ENCODE peak calls at places on chromosomes 2 and 18, in four cellular contexts. L is NCI-H510A, U is T-cell, P is uterus. Q is an unnamed sample.

GRCh38 chr18:75581336-75582121 is 154.0 kb upstream of the SMIM21 start:
- DNase-seq in L (no peak), U (no peak), P (no peak), Q (no peak)

GRCh38 chr2:134277223-134277622 is 23.4 kb downstream of the MGAT5 start:
- DNase-seq in L (no peak), U (no peak), P (no peak), Q (no peak)

GRCh38 chr2:119837350-119837749 is 77.6 kb downstream of the PTPN4 start:
- DNase-seq in L (no peak), U (no peak), P (no peak), Q (no peak)

GRCh38 chr2:126678278-126679073 is 22.5 kb downstream of the GYPC start:
- DNase-seq in L (no peak), U (no peak), P (no peak), Q (no peak)

GRCh38 chr18:56326386-56327072 is 311.9 kb downstream of the TXNL1 start:
- DNase-seq in L (no peak), U (no peak), P (no peak), Q (no peak)

GRCh38 chr2:73987948-73988700 is 3.4 kb downstream of the TET3 start:
- DNase-seq in L (no peak), U (no peak), P (no peak), Q (no peak)

GRCh38 chr2:32712870-32713269 is 85.0 kb downstream of the TTC27 start:
- DNase-seq in L (no peak), U (no peak), P (no peak), Q (no peak)

GRCh38 chr18:22831441-22831904 is 101.7 kb upstream of the RBBP8 start:
- DNase-seq in L (no peak), U (no peak), P (no peak), Q (no peak)

GRCh38 chr2:73043279-73043678 is 28.2 kb downstream of the SFXN5 start:
- DNase-seq in L (no peak), U (no peak), P (no peak), Q (no peak)

GRCh38 chr2:135948642-135949355 is 36.6 kb downstream of the DARS1 start:
- DNase-seq in L (no peak), U (no peak), P (no peak), Q (peak)